ENCODE peak calls at places on chromosomes 4 and X, in ten cellular contexts. Y, W, I, M, B, C, H, P, D and T are unnamed samples.

GRCh38 chr4:28686618-28687017 is 1826.0 kb downstream of the STIM2 start:
- DNase-seq in M (no peak), D (peak), C (peak), B (peak), Y (peak), W (no peak), I (no peak), H (no peak), P (peak), T (no peak)

GRCh38 chrX:145825896-145826295 is 8.3 kb downstream of the SLITRK2 start:
- DNase-seq in I (no peak), W (no peak), B (peak), P (peak), Y (no peak), M (no peak), D (peak), C (peak), H (peak), T (no peak)

GRCh38 chr4:25100156-25100555 is 60.1 kb downstream of the SEPSECS start:
- DNase-seq in Y (no peak), I (peak), H (no peak), W (no peak), C (no peak), D (no peak), M (no peak), P (no peak), B (no peak), T (no peak)

GRCh38 chr4:140721088-140721421 is 35.1 kb downstream of the TBC1D9 start:
- DNase-seq in I (no peak), C (no peak), M (no peak), P (no peak), Y (no peak), D (no peak), W (no peak), H (no peak), B (no peak), T (no peak)

GRCh38 chr4:56728512-56728911 is 47.4 kb upstream of the HOPX start:
- DNase-seq in I (peak), B (no peak), P (peak), C (peak), M (no peak), Y (peak), W (no peak), H (peak), D (peak), T (peak)

GRCh38 chr4:81631958-81632439 is 160.3 kb upstream of the RASGEF1B start:
- DNase-seq in B (no peak), H (no peak), C (peak), I (no peak), D (peak), W (no peak), M (no peak), Y (peak), P (peak), T (no peak)

GRCh38 chr4:86961605-86962295 is 26.9 kb downstream of the AFF1 start:
- DNase-seq in C (peak), D (peak), Y (peak), B (no peak), W (no peak), I (no peak), M (no peak), P (no peak), H (no peak), T (no peak)

GRCh38 chrX:134603806-134604700 is 54.2 kb downstream of the PLAC1 start:
- DNase-seq in D (peak), Y (peak), B (no peak), W (no peak), H (no peak), C (peak), M (no peak), I (no peak), P (peak), T (peak)

GRCh38 chr4:183171484-183172267 is 72.6 kb downstream of the WWC2 start:
- DNase-seq in I (no peak), Y (no peak), M (no peak), D (no peak), H (no peak), W (no peak), P (peak), B (no peak), C (no peak), T (no peak)

GRCh38 chrX:115576676-115577075 is 15.7 kb downstream of the PLS3 start:
- DNase-seq in D (no peak), B (no peak), M (no peak), P (no peak), I (no peak), W (no peak), C (no peak), Y (no peak), H (peak), T (no peak)

GRCh38 chrX:83022020-83022419 is 486.1 kb upstream of the POU3F4 start:
- DNase-seq in B (no peak), I (no peak), W (no peak), D (no peak), M (no peak), P (peak), C (no peak), H (no peak), Y (no peak), T (no peak)

GRCh38 chr4:44210750-44211149 is 237.9 kb downstream of the KCTD8 start:
- DNase-seq in I (no peak), W (no peak), H (no peak), C (no peak), B (no peak), M (no peak), P (peak), D (no peak), Y (no peak), T (no peak)

GRCh38 chr4:7044415-7044930 is 1.3 kb downstream of the TADA2B start:
- DNase-seq in W (no peak), I (no peak), P (no peak), B (no peak), C (no peak), H (peak), Y (no peak), M (no peak), D (no peak), T (no peak)

GRCh38 chr4:112563431-112564200 is 47.6 kb upstream of the NEUROG2 start:
- DNase-seq in C (no peak), D (no peak), H (no peak), P (no peak), B (no peak), W (no peak), Y (no peak), M (no peak), I (no peak), T (no peak)

GRCh38 chr4:95118507-95118906 is 360.8 kb downstream of the BMPR1B start:
- DNase-seq in P (no peak), W (no peak), D (no peak), H (no peak), I (no peak), B (no peak), C (no peak), Y (no peak), M (no peak), T (no peak)

GRCh38 chr4:106409901-106410889 is 41.6 kb upstream of the GIMD1 start:
- DNase-seq in M (no peak), P (no peak), W (no peak), I (no peak), C (no peak), B (no peak), H (no peak), Y (no peak), D (no peak), T (no peak)

GRCh38 chr4:74159397-74159709 is 1.4 kb downstream of the MTHFD2L start:
- DNase-seq in P (no peak), H (no peak), I (no peak), B (no peak), D (no peak), W (no peak), Y (no peak), C (no peak), M (no peak), T (no peak)

GRCh38 chr4:103996059-103996458 is 276.3 kb upstream of the TACR3 start:
- DNase-seq in C (peak), W (no peak), B (no peak), P (peak), H (no peak), D (peak), I (no peak), M (no peak), Y (peak), T (no peak)

GRCh38 chr4:141099326-141099725 is 33.9 kb downstream of the RNF150 start:
- DNase-seq in Y (no peak), D (no peak), W (no peak), H (no peak), M (no peak), P (no peak), B (no peak), C (peak), I (no peak), T (no peak)

GRCh38 chr4:94290245-94290644 is 52.4 kb downstream of the HPGDS start:
- DNase-seq in D (no peak), P (no peak), C (no peak), Y (peak), I (no peak), M (no peak), H (no peak), B (no peak), W (no peak), T (no peak)

GRCh38 chrX:112826020-112826419 is 14.6 kb downstream of the AMOT start:
- DNase-seq in I (no peak), H (no peak), B (no peak), M (no peak), Y (no peak), D (no peak), P (peak), W (no peak), C (no peak), T (no peak)

GRCh38 chrX:17809984-17810383 is 51.1 kb downstream of the RAI2 start:
- DNase-seq in Y (no peak), C (no peak), D (no peak), W (no peak), P (no peak), I (no peak), B (no peak), M (no peak), H (no peak), T (no peak)

GRCh38 chrX:88202149-88202548 is 544.9 kb upstream of the CPXCR1 start:
- DNase-seq in C (no peak), Y (no peak), H (no peak), P (no peak), B (no peak), W (no peak), D (no peak), M (no peak), I (no peak), T (no peak)

GRCh38 chr4:139557506-139558110 is 1.6 kb upstream of the SETD7 start:
- DNase-seq in Y (no peak), H (peak), P (no peak), W (no peak), I (no peak), D (no peak), M (no peak), C (no peak), B (peak), T (no peak)

GRCh38 chr4:78644744-78645330 is 93.3 kb downstream of the ANXA3 start:
- DNase-seq in I (peak), D (peak), C (peak), Y (peak), H (peak), M (no peak), B (peak), P (peak), W (peak), T (no peak)

GRCh38 chr4:16289872-16290554 is 63.7 kb upstream of the TAPT1 start:
- DNase-seq in W (no peak), P (peak), M (no peak), B (no peak), C (peak), Y (peak), H (peak), I (no peak), D (peak), T (no peak)

GRCh38 chr4:183327827-183328226 is 5.6 kb upstream of the CLDN24 start:
- DNase-seq in M (no peak), D (no peak), I (no peak), H (no peak), P (no peak), W (no peak), Y (no peak), C (no peak), B (no peak), T (no peak)

GRCh38 chrX:74520896-74521295 is 93.5 kb downstream of the RLIM start:
- DNase-seq in M (no peak), I (peak), D (no peak), W (no peak), Y (no peak), P (no peak), B (no peak), H (no peak), C (no peak), T (no peak)

GRCh38 chrX:11406109-11406755 is 113.0 kb downstream of the AMELX start:
- DNase-seq in D (no peak), Y (no peak), P (no peak), W (no peak), I (no peak), C (peak), M (no peak), B (no peak), H (no peak), T (no peak)

GRCh38 chrX:7647826-7648225 is 195.1 kb upstream of the VCX start:
- DNase-seq in Y (no peak), M (no peak), I (no peak), C (no peak), W (no peak), D (no peak), P (no peak), H (no peak), B (no peak), T (no peak)

GRCh38 chr4:16590792-16591191 is 307.7 kb downstream of the LDB2 start:
- DNase-seq in M (no peak), H (no peak), D (peak), Y (no peak), B (no peak), P (no peak), W (no peak), C (no peak), I (no peak), T (no peak)

DNA sequence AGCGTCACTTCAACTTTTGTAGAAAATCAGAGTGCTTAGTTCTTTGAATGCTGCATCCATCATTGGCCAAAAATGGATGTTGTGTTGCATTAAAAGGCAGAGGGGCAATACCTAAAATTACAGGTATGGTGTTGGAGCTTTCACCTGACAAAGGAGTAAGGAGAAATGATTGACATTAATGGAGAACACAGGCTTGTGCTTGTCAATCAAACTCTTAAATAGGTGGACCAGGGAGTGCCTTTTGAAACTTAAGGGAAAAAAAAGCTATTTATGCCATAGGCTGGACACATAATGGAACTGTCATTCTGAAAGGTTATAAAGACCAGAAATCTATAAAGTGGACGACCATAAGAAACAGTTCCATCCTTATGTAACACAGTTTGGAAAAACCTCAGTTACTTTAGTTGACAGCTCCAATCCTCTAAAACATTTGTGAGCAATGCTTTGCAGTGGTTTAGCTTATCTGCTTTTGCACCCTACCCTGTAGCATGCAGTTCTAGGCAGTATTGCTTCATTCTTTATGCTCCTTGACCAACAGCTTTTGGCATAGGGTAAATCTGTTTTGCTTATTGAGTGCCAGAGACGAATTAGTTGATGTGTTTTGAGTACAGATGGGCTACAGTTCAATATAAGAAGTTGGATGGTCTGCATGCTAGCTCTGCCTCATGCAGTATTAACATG is 2.4 kb downstream of the HADH start:
- DNase-seq in H (peak), Y (peak), B (no peak), W (no peak), M (no peak), P (no peak), I (no peak), D (no peak), C (no peak), T (no peak)
- H3K4me3 ChIP-seq in H (no peak), Y (no peak), B (no peak), W (no peak), M (no peak), P (no peak), I (no peak), D (no peak), C (no peak), T (peak)

GRCh38 chr4:102430511-102430910 is 70.6 kb upstream of the NFKB1 start:
- DNase-seq in B (no peak), Y (peak), H (no peak), W (no peak), C (peak), I (no peak), M (no peak), D (no peak), P (peak), T (no peak)
- H3K4me3 ChIP-seq in B (peak), Y (peak), H (no peak), W (peak), C (peak), I (peak), M (peak), D (peak), P (peak), T (peak)

DNA sequence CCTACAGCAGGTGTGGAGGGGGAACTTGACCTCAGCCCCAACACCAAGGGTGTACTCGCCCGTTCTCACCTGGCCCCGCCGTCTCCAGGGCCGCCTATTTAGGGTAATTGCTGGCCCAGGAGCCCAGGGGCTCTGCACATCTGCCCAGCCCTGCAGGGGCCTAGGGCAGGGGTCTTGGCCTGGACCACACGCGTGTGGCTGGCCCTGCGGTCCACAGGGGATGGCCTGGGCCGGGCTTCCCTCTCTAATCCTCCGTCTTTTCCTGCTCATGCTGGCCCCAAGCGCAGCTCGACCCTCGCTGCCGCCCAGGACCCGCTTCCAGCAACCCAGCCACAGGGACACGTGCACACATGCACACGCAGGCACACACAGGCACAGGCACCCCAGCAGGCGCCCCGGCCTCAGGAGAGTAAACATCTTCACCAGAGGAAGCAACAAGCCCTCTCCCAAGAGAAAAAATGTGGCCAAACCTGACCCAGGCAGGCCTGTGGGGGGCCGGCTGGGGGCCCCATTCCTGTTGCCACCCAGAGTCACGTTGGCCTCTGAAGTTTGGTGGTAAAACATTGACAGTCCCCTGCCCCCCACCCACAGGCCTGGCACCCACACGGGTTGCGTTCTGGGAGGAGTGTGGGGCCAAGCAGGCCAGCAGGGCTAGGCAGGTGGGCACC is 24.6 kb upstream of the FGFR3 start:
- DNase-seq in B (peak), P (peak), I (no peak), Y (no peak), M (no peak), H (no peak), D (no peak), W (no peak), C (no peak), T (no peak)
- H3K4me3 ChIP-seq in B (no peak), P (peak), I (no peak), Y (no peak), M (no peak), H (no peak), D (peak), W (no peak), C (no peak), T (no peak)

GRCh38 chrX:124592745-124593144 is 246.4 kb downstream of the SH2D1A start:
- DNase-seq in D (peak), M (no peak), Y (no peak), W (no peak), I (no peak), C (no peak), P (peak), H (no peak), B (no peak), T (no peak)
- H3K4me3 ChIP-seq in D (no peak), M (no peak), Y (no peak), W (no peak), I (no peak), C (no peak), P (no peak), H (no peak), B (no peak), T (no peak)

GRCh38 chrX:48741834-48742233 is 19.7 kb upstream of the GLOD5 start:
- DNase-seq in I (no peak), M (no peak), W (no peak), B (no peak), Y (no peak), C (no peak), H (no peak), D (no peak), P (no peak), T (no peak)

GRCh38 chrX:48737213-48737938 is 24.2 kb upstream of the GLOD5 start:
- DNase-seq in W (peak), D (peak), B (peak), M (peak), Y (peak), I (peak), H (peak), C (peak), P (peak), T (peak)

GRCh38 chrX:48737940-48738339 is 23.6 kb upstream of the GLOD5 start:
- DNase-seq in I (no peak), Y (no peak), W (no peak), D (no peak), H (no peak), B (no peak), C (no peak), P (no peak), M (no peak), T (no peak)

GRCh38 chrX:48736878-48737212 is 24.7 kb upstream of the GLOD5 start:
- DNase-seq in C (no peak), M (no peak), D (no peak), H (no peak), I (no peak), Y (no peak), B (no peak), W (no peak), P (no peak), T (no peak)

DNA sequence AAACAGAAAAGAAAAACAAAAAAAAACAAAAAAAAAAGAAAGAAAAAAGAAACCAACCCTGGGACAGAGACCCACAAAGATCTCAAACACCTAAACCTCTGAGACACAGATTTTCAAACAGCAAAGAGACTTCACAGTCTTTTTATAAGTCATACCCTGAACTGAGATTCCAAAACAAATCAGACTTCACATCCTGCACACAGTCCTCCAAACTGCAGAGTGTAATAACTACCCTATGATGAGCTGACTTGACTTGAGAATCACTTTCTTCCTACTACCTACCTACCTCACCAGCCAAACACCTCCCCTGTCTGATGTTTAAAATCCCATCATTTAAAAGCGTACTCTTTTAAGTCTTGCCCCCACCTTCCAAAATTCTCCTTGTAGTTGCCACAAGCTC is 25.2 kb upstream of the GLOD5 start:
- DNase-seq in H (no peak), D (no peak), C (no peak), B (no peak), Y (no peak), M (no peak), I (no peak), W (no peak), P (no peak), T (no peak)
- H3K4me3 ChIP-seq in H (no peak), D (peak), C (peak), B (no peak), Y (peak), M (no peak), I (no peak), W (peak), P (peak), T (no peak)

DNA sequence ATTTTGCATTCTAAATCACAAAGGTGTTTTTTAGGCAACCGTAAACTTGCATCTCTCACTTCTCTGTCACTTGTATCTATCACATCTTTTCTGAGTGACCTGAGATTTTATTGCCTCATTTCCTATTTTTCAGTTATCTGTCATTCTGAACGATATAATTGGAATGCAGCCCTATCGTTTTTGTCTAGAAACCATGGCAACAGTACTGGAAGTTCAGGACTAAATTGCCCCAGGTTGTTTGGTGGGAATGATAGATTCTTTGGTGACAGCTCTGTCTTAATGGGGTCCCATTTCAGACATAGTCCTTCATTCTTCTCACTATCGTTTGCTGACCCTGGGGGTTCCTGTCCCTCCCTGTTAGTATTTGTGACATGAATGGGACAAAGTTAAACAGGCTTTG is 267.7 kb upstream of the GALNT7 start:
- DNase-seq in I (no peak), B (no peak), C (no peak), P (no peak), D (no peak), H (no peak), M (no peak), W (no peak), Y (no peak), T (no peak)
- H3K4me3 ChIP-seq in I (no peak), B (no peak), C (no peak), P (no peak), D (no peak), H (no peak), M (no peak), W (no peak), Y (no peak), T (no peak)